ENCODE peak calls at places on chromosome 20, in nine cellular contexts. P is NCI-H1092; W is AG10803; R is stimulated activated CD4-positive, alpha-beta T cell treated with anti-CD3 and anti-CD28 coated beads, Interleukin-2, amount 100 ng/mL, for 4 hours; X is effector CD4-positive, alpha-beta T cell; E is activated naive CD8-positive, alpha-beta T cell treated with anti-CD3 and anti-CD28 coated beads, Interleukin-2, amount 50 U/mL, for 24 hours; C is NCI-H2081 treated with DMSO at 0.1 percent for 48 hours; Z is SW480; V is NCI-H446. F is an unnamed sample.

GRCh38 chr20:13492001-13492480 is 146.7 kb downstream of the TASP1 start:
- DNase-seq in P (no peak), W (peak), R (no peak), X (no peak), E (no peak), C (no peak), Z (no peak), V (no peak), F (no peak)

GRCh38 chr20:14264869-14265268 is 72.5 kb downstream of the FLRT3 start:
- DNase-seq in P (no peak), W (peak), R (no peak), X (no peak), E (no peak), C (no peak), Z (peak), V (no peak), F (no peak)

GRCh38 chr20:54860716-54861115 is 385.3 kb downstream of the DOK5 start:
- DNase-seq in P (no peak), W (no peak), R (no peak), X (no peak), E (no peak), C (no peak), Z (no peak), V (no peak), F (no peak)

GRCh38 chr20:46220808-46221207 is 87.5 kb downstream of the CDH22 start:
- DNase-seq in P (peak), W (no peak), R (no peak), X (no peak), E (no peak), C (no peak), Z (peak), V (peak), F (peak)

GRCh38 chr20:34410331-34410730 is 47.3 kb downstream of the ITCH start:
- DNase-seq in P (no peak), W (peak), R (no peak), X (no peak), E (no peak), C (no peak), Z (no peak), V (no peak), F (no peak)

GRCh38 chr20:36050436-36051317 is 82.3 kb downstream of the CNBD2 start:
- DNase-seq in P (peak), W (peak), R (peak), X (peak), E (peak), C (peak), Z (peak), V (peak), F (peak)

GRCh38 chr20:63894358-63895201 is at the start of gene DNAJC5:
- DNase-seq in P (peak), W (peak), R (peak), X (peak), E (peak), C (peak), Z (peak), V (peak), F (peak)

GRCh38 chr20:3783516-3784225 is 2.4 kb upstream of the SPEF1 start:
- DNase-seq in P (no peak), W (no peak), R (no peak), X (no peak), E (no peak), C (no peak), Z (no peak), V (no peak), F (no peak)

GRCh38 chr20:64052326-64052722 is 2.9 kb upstream of the SOX18 start:
- DNase-seq in P (no peak), W (no peak), R (no peak), X (no peak), E (no peak), C (no peak), Z (no peak), V (no peak), F (no peak)

GRCh38 chr20:35293303-35294292 is 1.4 kb upstream of the FAM83C start:
- DNase-seq in P (no peak), W (no peak), R (no peak), X (no peak), E (no peak), C (no peak), Z (no peak), V (no peak), F (no peak)